ENCODE peak calls at places on chromosomes 12 and 14, in four cellular contexts. U, E, P and W are unnamed samples.

GRCh38 chr12:32025906-32026305 is 66.7 kb downstream of the RESF1 start:
- DNase-seq in P (no peak), E (no peak), U (no peak), W (peak; percentile 35)

GRCh38 chr12:116184766-116185165 is 92.7 kb downstream of the MED13L start:
- DNase-seq in E (no peak), P (no peak), U (no peak), W (no peak)

GRCh38 chr12:108722992-108723766 is 8.1 kb downstream of the CORO1C start:
- DNase-seq in P (no peak), U (no peak), E (peak; percentile 65), W (no peak)

GRCh38 chr12:85825751-85826150 is 10.5 kb downstream of the RASSF9 start:
- DNase-seq in E (no peak), P (no peak), U (no peak), W (no peak)

GRCh38 chr14:70193396-70193795 is 4.6 kb upstream of the SLC8A3 start:
- DNase-seq in E (no peak), P (no peak), U (no peak), W (no peak)

GRCh38 chr12:56928262-56928661 is 5.9 kb downstream of the SDR9C7 start:
- DNase-seq in E (no peak), U (no peak), P (no peak), W (no peak)

GRCh38 chr12:68844318-68844745 is 36.4 kb downstream of the MDM2 start:
- DNase-seq in P (no peak), E (no peak), U (no peak), W (no peak)

GRCh38 chr14:103941462-103941861 is 867 bp downstream of the RD3L start:
- DNase-seq in U (no peak), E (no peak), P (no peak), W (no peak)

GRCh38 chr14:49898485-49898884 is 5.6 kb downstream of the ARF6 start:
- DNase-seq in U (no peak), P (no peak), E (no peak), W (no peak)

GRCh38 chr14:65260786-65261185 is 151.7 kb upstream of the FUT8 start:
- DNase-seq in P (no peak), E (no peak), U (no peak), W (no peak)

GRCh38 chr14:59360923-59361794 is 104.0 kb downstream of the GPR135 start:
- DNase-seq in P (no peak), E (peak; percentile 90), U (peak; percentile 78), W (no peak)

GRCh38 chr14:50954811-50955372 is 10.6 kb upstream of the PYGL start:
- DNase-seq in E (peak; percentile 79), U (no peak), P (no peak), W (no peak)

GRCh38 chr14:80621701-80622100 is 319.8 kb downstream of the CEP128 start:
- DNase-seq in E (peak; percentile 25), U (no peak), P (no peak), W (no peak)

GRCh38 chr14:99745307-99745951 is 47.8 kb upstream of the EML1 start:
- DNase-seq in U (no peak), P (no peak), E (no peak), W (no peak)

GRCh38 chr12:92886131-92886530 is 43.0 kb downstream of the EEA1 start:
- DNase-seq in P (no peak), U (no peak), E (no peak), W (no peak)

GRCh38 chr12:34218193-34219045 is 196.1 kb downstream of the ALG10 start:
- DNase-seq in P (no peak), U (peak; percentile 53), E (peak; percentile 81), W (peak; percentile 71)

GRCh38 chr12:43104524-43104923 is 447.5 kb downstream of the ADAMTS20 start:
- DNase-seq in E (no peak), P (no peak), U (no peak), W (no peak)

GRCh38 chr12:93662961-93663728 is 14.0 kb upstream of the CRADD start:
- DNase-seq in P (no peak), U (no peak), E (no peak), W (no peak)

GRCh38 chr12:69915964-69916363 is 90.9 kb downstream of the MYRFL start:
- DNase-seq in U (no peak), P (no peak), E (no peak), W (no peak)
- H3K4me1 ChIP-seq in U (no peaks in the 10 kb centered on the region), P (no peaks in the 10 kb centered on the region), E (no peaks in the 10 kb centered on the region), W (no peaks in the 10 kb centered on the region)

DNA sequence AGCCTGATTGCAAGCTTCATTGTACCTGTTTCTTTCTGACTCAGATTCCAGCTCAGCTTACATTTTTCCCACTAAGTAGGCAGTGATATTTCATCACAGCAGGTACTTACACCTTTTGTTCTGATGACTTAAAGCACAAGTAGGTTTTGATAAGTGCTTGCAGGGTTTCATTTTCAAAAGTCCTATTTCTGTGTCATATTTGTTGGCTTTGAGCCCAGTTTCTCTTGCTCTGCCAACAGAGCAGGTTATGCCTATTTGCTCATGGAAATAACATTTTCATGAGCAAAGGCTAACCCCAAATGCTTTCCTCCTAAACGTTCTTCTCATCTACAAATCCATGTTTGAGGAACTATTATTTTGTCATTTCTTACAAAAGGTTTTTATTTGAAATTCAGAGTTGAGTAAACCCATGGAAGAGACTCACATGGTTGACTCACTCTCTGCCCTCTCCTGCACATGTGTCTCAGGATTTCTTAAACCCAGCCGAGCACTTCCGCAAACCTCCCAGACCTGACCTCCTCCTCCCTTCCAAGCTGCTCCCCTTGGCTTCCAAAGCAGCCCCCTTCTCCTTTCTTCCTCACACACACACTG is 12.3 kb upstream of the LTA4H start:
- DNase-seq in U (no peak), P (no peak), E (peak; percentile 74), W (peak; percentile 90)
- H3K4me1 ChIP-seq in U (no peaks in the 10 kb centered on the region), P (no peaks in the 10 kb centered on the region), E (peaks cover 44% of the 10 kb centered on the region), W (peaks cover 25% of the 10 kb centered on the region)

DNA sequence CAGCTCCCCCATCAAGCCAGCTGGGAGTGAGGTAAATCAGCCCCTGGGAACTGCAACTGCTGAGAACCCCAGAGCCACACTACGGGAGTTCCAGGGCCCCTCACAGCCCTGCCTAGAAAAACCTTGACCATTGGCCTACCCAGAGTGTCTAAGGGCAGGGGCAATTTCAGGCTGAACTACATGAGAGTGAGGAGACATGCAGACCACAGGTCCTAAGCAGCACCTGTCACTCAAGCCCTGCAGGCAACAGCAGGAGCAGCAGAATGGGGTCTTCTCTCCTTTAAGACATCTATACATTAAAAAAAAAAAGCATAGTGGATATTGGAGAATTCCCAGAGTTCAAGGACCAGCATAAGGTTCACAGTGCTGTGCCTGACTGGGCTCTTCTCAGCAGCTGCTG is 4.9 kb downstream of the NCKAP5L start:
- DNase-seq in U (no peak), E (no peak), P (no peak), W (no peak)
- H3K4me1 ChIP-seq in U (peaks cover 4% of the 10 kb centered on the region), E (peaks cover 10% of the 10 kb centered on the region), P (peaks cover 32% of the 10 kb centered on the region), W (peaks cover 7% of the 10 kb centered on the region)

DNA sequence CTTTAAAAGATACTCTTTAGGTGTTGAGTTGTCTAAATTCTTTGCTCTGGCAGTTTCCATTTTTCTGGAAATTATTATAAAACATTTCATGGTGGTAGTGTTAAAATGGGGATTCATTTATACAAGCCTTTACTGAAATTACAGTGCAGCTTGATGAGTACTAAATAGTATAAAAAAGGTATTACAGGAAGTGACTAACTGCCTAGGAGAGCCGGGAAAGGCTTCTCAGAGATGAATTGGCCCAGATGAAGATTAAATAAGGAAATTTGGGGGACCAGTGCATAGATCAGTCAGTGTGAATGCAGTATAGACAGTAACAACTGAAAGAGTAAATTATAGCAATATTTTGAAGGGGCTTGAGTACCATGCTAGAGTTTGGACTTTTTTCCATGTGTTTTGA is 7.5 kb downstream of the PSMA6 start:
- DNase-seq in E (no peak), U (no peak), P (no peak), W (no peak)
- H3K4me1 ChIP-seq in E (peaks cover 31% of the 10 kb centered on the region), U (peaks cover 3% of the 10 kb centered on the region), P (no peaks in the 10 kb centered on the region), W (peaks cover 36% of the 10 kb centered on the region)

DNA sequence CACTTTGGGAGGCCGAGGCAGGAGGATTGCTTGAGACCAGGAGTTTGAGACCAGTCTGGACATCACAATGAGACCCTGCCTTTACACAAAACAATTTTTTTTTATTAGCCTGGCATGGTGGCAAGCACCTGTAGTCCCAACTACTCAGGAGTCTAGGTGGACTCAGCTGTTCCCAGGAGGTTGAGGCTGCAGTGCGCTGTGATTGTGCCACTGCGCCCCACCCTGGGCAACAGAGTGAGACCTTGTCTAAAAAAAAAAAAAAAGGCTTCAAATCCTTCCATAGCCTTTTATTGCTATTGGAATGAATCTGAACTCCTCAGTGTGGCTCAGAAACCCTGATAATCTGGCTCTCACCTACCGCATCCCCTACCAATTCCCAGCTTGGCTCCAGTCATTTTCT is 26.1 kb downstream of the AK7 start:
- DNase-seq in E (no peak), U (no peak), P (no peak), W (no peak)
- H3K4me1 ChIP-seq in E (no peaks in the 10 kb centered on the region), U (no peaks in the 10 kb centered on the region), P (no peaks in the 10 kb centered on the region), W (no peaks in the 10 kb centered on the region)

GRCh38 chr14:101844752-101845151 is 83.2 kb downstream of the PPP2R5C start:
- DNase-seq in P (no peak), E (no peak), U (no peak), W (no peak)
- H3K4me1 ChIP-seq in P (peaks cover 5% of the 10 kb centered on the region), E (no peaks in the 10 kb centered on the region), U (no peaks in the 10 kb centered on the region), W (peaks cover 10% of the 10 kb centered on the region)

GRCh38 chr12:2300886-2301285 is 248.1 kb downstream of the CACNA1C start:
- DNase-seq in E (no peak), U (no peak), P (no peak), W (no peak)
- H3K4me1 ChIP-seq in E (no peaks in the 10 kb centered on the region), U (peaks cover 3% of the 10 kb centered on the region), P (peaks cover 1% of the 10 kb centered on the region), W (peaks cover 31% of the 10 kb centered on the region)

GRCh38 chr12:124901003-124901402 is 13.4 kb downstream of the UBC start:
- DNase-seq in P (no peak), E (no peak), U (no peak), W (no peak)
- H3K4me1 ChIP-seq in P (no peaks in the 10 kb centered on the region), E (peaks cover 73% of the 10 kb centered on the region), U (no peaks in the 10 kb centered on the region), W (no peaks in the 10 kb centered on the region)

GRCh38 chr12:121794532-121795028 is 1.1 kb upstream of the RHOF start:
- DNase-seq in P (no peak), E (no peak), U (no peak), W (no peak)

GRCh38 chr12:121791671-121792496 is 1.6 kb downstream of the RHOF start:
- DNase-seq in P (no peak), E (peak; percentile 85), U (no peak), W (no peak)

GRCh38 chr12:121793836-121794531 is 496 bp upstream of the RHOF start:
- DNase-seq in E (peak; percentile 96), P (peak; percentile 87), U (peak; percentile 84), W (peak; percentile 85)

GRCh38 chr12:121792607-121793500 is 634 bp downstream of the RHOF start:
- DNase-seq in E (no peak), U (no peak), P (no peak), W (no peak)

GRCh38 chr12:121793501-121793835 is at the start of gene RHOF:
- DNase-seq in E (no peak), P (no peak), U (no peak), W (peak; percentile 26)
- H3K4me1 ChIP-seq in E (peaks cover 75% of the 10 kb centered on the region), P (peaks cover 24% of the 10 kb centered on the region), U (peaks cover 10% of the 10 kb centered on the region), W (peaks cover 19% of the 10 kb centered on the region)